ENCODE peak calls at places on chromosome 4, in six cellular contexts. One of them, this sample, is unnamed.

GRCh38 chr4:80361329-80361900 is 25.9 kb downstream of the CFAP299 start:
- DNase-seq in cardiac muscle cell: peak; percentile 40
- DNase-seq in NCI-H2029: peak; percentile 0
- DNase-seq in adrenal gland: no peak
- DNase-seq in left colon: no peak
- DNase-seq in H4: no peak
- DNase-seq in this sample: no peak

GRCh38 chr4:10273030-10273429 is 156.4 kb upstream of the WDR1 start:
- DNase-seq in cardiac muscle cell: peak; percentile 78
- DNase-seq in NCI-H2029: no peak
- DNase-seq in adrenal gland: no peak
- DNase-seq in left colon: no peak
- DNase-seq in H4: no peak
- DNase-seq in this sample: no peak

GRCh38 chr4:15153662-15154061 is 151.4 kb downstream of the CPEB2 start:
- DNase-seq in cardiac muscle cell: peak; percentile 73
- DNase-seq in NCI-H2029: no peak
- DNase-seq in adrenal gland: no peak
- DNase-seq in left colon: no peak
- DNase-seq in H4: no peak
- DNase-seq in this sample: no peak

GRCh38 chr4:147361726-147362125 is 119.2 kb upstream of the EDNRA start:
- DNase-seq in cardiac muscle cell: peak; percentile 94
- DNase-seq in NCI-H2029: no peak
- DNase-seq in adrenal gland: peak; percentile 39
- DNase-seq in left colon: peak; percentile 70
- DNase-seq in H4: peak; percentile 68
- DNase-seq in this sample: no peak

GRCh38 chr4:15601862-15602261 is 53.3 kb downstream of the FBXL5 start:
- DNase-seq in cardiac muscle cell: no peak
- DNase-seq in NCI-H2029: no peak
- DNase-seq in adrenal gland: no peak
- DNase-seq in left colon: no peak
- DNase-seq in H4: no peak
- DNase-seq in this sample: no peak

GRCh38 chr4:169404959-169405358 is 134.2 kb upstream of the SH3RF1 start:
- DNase-seq in cardiac muscle cell: peak; percentile 69
- DNase-seq in NCI-H2029: peak; percentile 3
- DNase-seq in adrenal gland: no peak
- DNase-seq in left colon: no peak
- DNase-seq in H4: no peak
- DNase-seq in this sample: no peak

GRCh38 chr4:155331478-155331877 is 45.3 kb downstream of the MAP9 start:
- DNase-seq in cardiac muscle cell: no peak
- DNase-seq in NCI-H2029: no peak
- DNase-seq in adrenal gland: no peak
- DNase-seq in left colon: no peak
- DNase-seq in H4: no peak
- DNase-seq in this sample: no peak

GRCh38 chr4:173168396-173169177 is at the start of gene GALNT7:
- DNase-seq in cardiac muscle cell: peak; percentile 73
- DNase-seq in NCI-H2029: peak; percentile 83
- DNase-seq in adrenal gland: peak; percentile 67
- DNase-seq in left colon: peak; percentile 88
- DNase-seq in H4: peak; percentile 72
- DNase-seq in this sample: peak; percentile 86

GRCh38 chr4:185143596-185143969 is 517 bp downstream of the SLC25A4 start:
- DNase-seq in cardiac muscle cell: peak; percentile 14
- DNase-seq in NCI-H2029: peak; percentile 59
- DNase-seq in adrenal gland: peak; percentile 56
- DNase-seq in left colon: peak; percentile 72
- DNase-seq in H4: no peak
- DNase-seq in this sample: peak; percentile 41

GRCh38 chr4:95545526-95545925 is 3.2 kb downstream of the UNC5C start:
- DNase-seq in cardiac muscle cell: no peak
- DNase-seq in NCI-H2029: no peak
- DNase-seq in adrenal gland: no peak
- DNase-seq in left colon: no peak
- DNase-seq in H4: no peak
- DNase-seq in this sample: no peak

GRCh38 chr4:110107868-110108267 is 90.5 kb downstream of the ELOVL6 start:
- DNase-seq in cardiac muscle cell: peak; percentile 55
- DNase-seq in NCI-H2029: no peak
- DNase-seq in adrenal gland: no peak
- DNase-seq in left colon: no peak
- DNase-seq in H4: no peak
- DNase-seq in this sample: no peak

GRCh38 chr4:182560358-182560757 is 317.2 kb downstream of the TENM3 start:
- DNase-seq in cardiac muscle cell: no peak
- DNase-seq in NCI-H2029: no peak
- DNase-seq in adrenal gland: no peak
- DNase-seq in left colon: no peak
- DNase-seq in H4: no peak
- DNase-seq in this sample: no peak

GRCh38 chr4:148686449-148686848 is 244.2 kb upstream of the NR3C2 start:
- DNase-seq in cardiac muscle cell: no peak
- DNase-seq in NCI-H2029: no peak
- DNase-seq in adrenal gland: no peak
- DNase-seq in left colon: no peak
- DNase-seq in H4: no peak
- DNase-seq in this sample: no peak

GRCh38 chr4:94798808-94799207 is 41.1 kb downstream of the BMPR1B start:
- DNase-seq in cardiac muscle cell: peak; percentile 27
- DNase-seq in NCI-H2029: no peak
- DNase-seq in adrenal gland: no peak
- DNase-seq in left colon: no peak
- DNase-seq in H4: no peak
- DNase-seq in this sample: no peak

GRCh38 chr4:148442830-148443549 is 776 bp upstream of the NR3C2 start:
- DNase-seq in cardiac muscle cell: no peak
- DNase-seq in NCI-H2029: no peak
- DNase-seq in adrenal gland: peak; percentile 48
- DNase-seq in left colon: no peak
- DNase-seq in H4: no peak
- DNase-seq in this sample: no peak

GRCh38 chr4:7635435-7635834 is 200.7 kb upstream of the PSAPL1 start:
- DNase-seq in cardiac muscle cell: no peak
- DNase-seq in NCI-H2029: peak; percentile 53
- DNase-seq in adrenal gland: no peak
- DNase-seq in left colon: no peak
- DNase-seq in H4: no peak
- DNase-seq in this sample: no peak

GRCh38 chr4:70581980-70582379 is 10.1 kb upstream of the AMBN start:
- DNase-seq in cardiac muscle cell: no peak
- DNase-seq in NCI-H2029: no peak
- DNase-seq in adrenal gland: no peak
- DNase-seq in left colon: no peak
- DNase-seq in H4: no peak
- DNase-seq in this sample: no peak

GRCh38 chr4:120052840-120053239 is 13.8 kb downstream of the MAD2L1 start:
- DNase-seq in cardiac muscle cell: peak; percentile 99
- DNase-seq in NCI-H2029: no peak
- DNase-seq in adrenal gland: peak; percentile 21
- DNase-seq in left colon: no peak
- DNase-seq in H4: peak; percentile 73
- DNase-seq in this sample: no peak

GRCh38 chr4:183541081-183542045 is 36.5 kb downstream of the ING2 start:
- DNase-seq in cardiac muscle cell: peak; percentile 15
- DNase-seq in NCI-H2029: no peak
- DNase-seq in adrenal gland: no peak
- DNase-seq in left colon: no peak
- DNase-seq in H4: no peak
- DNase-seq in this sample: peak; percentile 48

GRCh38 chr4:158322119-158322518 is 111.8 kb downstream of the TMEM144 start:
- DNase-seq in cardiac muscle cell: no peak
- DNase-seq in NCI-H2029: no peak
- DNase-seq in adrenal gland: no peak
- DNase-seq in left colon: no peak
- DNase-seq in H4: no peak
- DNase-seq in this sample: no peak

GRCh38 chr4:6948134-6948460 is 38.5 kb downstream of the TBC1D14 start:
- DNase-seq in cardiac muscle cell: no peak
- DNase-seq in NCI-H2029: no peak
- DNase-seq in adrenal gland: no peak
- DNase-seq in left colon: no peak
- DNase-seq in H4: no peak
- DNase-seq in this sample: no peak

GRCh38 chr4:67087897-67088296 is 457.4 kb downstream of the CENPC start:
- DNase-seq in cardiac muscle cell: peak; percentile 45
- DNase-seq in NCI-H2029: peak; percentile 30
- DNase-seq in adrenal gland: peak; percentile 79
- DNase-seq in left colon: no peak
- DNase-seq in H4: no peak
- DNase-seq in this sample: peak; percentile 20

GRCh38 chr4:166839615-166840251 is 394.6 kb downstream of the SPOCK3 start:
- DNase-seq in cardiac muscle cell: no peak
- DNase-seq in NCI-H2029: no peak
- DNase-seq in adrenal gland: no peak
- DNase-seq in left colon: no peak
- DNase-seq in H4: no peak
- DNase-seq in this sample: no peak

GRCh38 chr4:147984065-147984777 is 252.3 kb downstream of the ARHGAP10 start:
- DNase-seq in cardiac muscle cell: peak; percentile 73
- DNase-seq in NCI-H2029: peak; percentile 32
- DNase-seq in adrenal gland: peak; percentile 46
- DNase-seq in left colon: no peak
- DNase-seq in H4: peak; percentile 66
- DNase-seq in this sample: no peak

GRCh38 chr4:134636332-134637055 is 434.9 kb upstream of the PABPC4L start:
- DNase-seq in cardiac muscle cell: no peak
- DNase-seq in NCI-H2029: no peak
- DNase-seq in adrenal gland: no peak
- DNase-seq in left colon: no peak
- DNase-seq in H4: no peak
- DNase-seq in this sample: no peak